ENCODE peak calls at places on chromosomes 16 and 17, in five cellular contexts. One of them, this sample, is unnamed.

GRCh38 chr17:81641825-81642489 is 5.0 kb downstream of the TSPAN10 start:
- DNase-seq in stimulated activated CD8-positive, alpha-beta memory T cell treated with anti-CD3 and anti-CD28 coated beads, Interleukin-15, amount 100 ng/mL, for 1 hour: no peak
- DNase-seq in HEK293T: no peak
- DNase-seq in heart right ventricle: no peak
- DNase-seq in Ammon's horn: no peak
- DNase-seq in this sample: peak

GRCh38 chr16:19377864-19378263 is 39.8 kb upstream of the TMC5 start:
- DNase-seq in heart right ventricle: no peak
- DNase-seq in Ammon's horn: no peak
- DNase-seq in HEK293T: no peak
- DNase-seq in stimulated activated CD8-positive, alpha-beta memory T cell treated with anti-CD3 and anti-CD28 coated beads, Interleukin-15, amount 100 ng/mL, for 1 hour: no peak
- DNase-seq in this sample: no peak

GRCh38 chr16:19210175-19210924 is 42.3 kb downstream of the SYT17 start:
- DNase-seq in Ammon's horn: peak
- DNase-seq in HEK293T: no peak
- DNase-seq in stimulated activated CD8-positive, alpha-beta memory T cell treated with anti-CD3 and anti-CD28 coated beads, Interleukin-15, amount 100 ng/mL, for 1 hour: no peak
- DNase-seq in heart right ventricle: no peak
- DNase-seq in this sample: no peak

GRCh38 chr16:84919267-84919666 is 92.1 kb downstream of the ZDHHC7 start:
- DNase-seq in HEK293T: no peak
- DNase-seq in Ammon's horn: no peak
- DNase-seq in stimulated activated CD8-positive, alpha-beta memory T cell treated with anti-CD3 and anti-CD28 coated beads, Interleukin-15, amount 100 ng/mL, for 1 hour: no peak
- DNase-seq in heart right ventricle: no peak
- DNase-seq in this sample: no peak

GRCh38 chr16:72201387-72201786 is 29.4 kb upstream of the PMFBP1 start:
- DNase-seq in HEK293T: no peak
- DNase-seq in stimulated activated CD8-positive, alpha-beta memory T cell treated with anti-CD3 and anti-CD28 coated beads, Interleukin-15, amount 100 ng/mL, for 1 hour: no peak
- DNase-seq in heart right ventricle: no peak
- DNase-seq in Ammon's horn: no peak
- DNase-seq in this sample: no peak

GRCh38 chr17:62093188-62094155 is 28.4 kb upstream of the MED13 start:
- DNase-seq in Ammon's horn: peak
- DNase-seq in heart right ventricle: no peak
- DNase-seq in HEK293T: no peak
- DNase-seq in stimulated activated CD8-positive, alpha-beta memory T cell treated with anti-CD3 and anti-CD28 coated beads, Interleukin-15, amount 100 ng/mL, for 1 hour: no peak
- DNase-seq in this sample: peak

GRCh38 chr16:27102701-27103575 is 36.2 kb downstream of the C16orf82 start:
- DNase-seq in heart right ventricle: no peak
- DNase-seq in HEK293T: no peak
- DNase-seq in stimulated activated CD8-positive, alpha-beta memory T cell treated with anti-CD3 and anti-CD28 coated beads, Interleukin-15, amount 100 ng/mL, for 1 hour: no peak
- DNase-seq in Ammon's horn: no peak
- DNase-seq in this sample: no peak

GRCh38 chr16:70576431-70577255 is 53.0 kb downstream of the SF3B3 start:
- DNase-seq in heart right ventricle: no peak
- DNase-seq in stimulated activated CD8-positive, alpha-beta memory T cell treated with anti-CD3 and anti-CD28 coated beads, Interleukin-15, amount 100 ng/mL, for 1 hour: no peak
- DNase-seq in Ammon's horn: no peak
- DNase-seq in HEK293T: no peak
- DNase-seq in this sample: peak

GRCh38 chr17:55774834-55775233 is 24.0 kb downstream of the PCTP start:
- DNase-seq in Ammon's horn: peak
- DNase-seq in HEK293T: no peak
- DNase-seq in heart right ventricle: no peak
- DNase-seq in stimulated activated CD8-positive, alpha-beta memory T cell treated with anti-CD3 and anti-CD28 coated beads, Interleukin-15, amount 100 ng/mL, for 1 hour: no peak
- DNase-seq in this sample: peak

GRCh38 chr16:872436-873242 is 72.1 kb upstream of the GNG13 start:
- DNase-seq in stimulated activated CD8-positive, alpha-beta memory T cell treated with anti-CD3 and anti-CD28 coated beads, Interleukin-15, amount 100 ng/mL, for 1 hour: no peak
- DNase-seq in Ammon's horn: no peak
- DNase-seq in HEK293T: no peak
- DNase-seq in heart right ventricle: peak
- DNase-seq in this sample: no peak

GRCh38 chr17:70365098-70365583 is 195.8 kb downstream of the KCNJ2 start:
- DNase-seq in heart right ventricle: no peak
- DNase-seq in Ammon's horn: peak
- DNase-seq in HEK293T: no peak
- DNase-seq in stimulated activated CD8-positive, alpha-beta memory T cell treated with anti-CD3 and anti-CD28 coated beads, Interleukin-15, amount 100 ng/mL, for 1 hour: no peak
- DNase-seq in this sample: no peak

GRCh38 chr17:29835438-29836351 is 94.3 kb downstream of the SSH2 start:
- DNase-seq in HEK293T: no peak
- DNase-seq in heart right ventricle: no peak
- DNase-seq in Ammon's horn: no peak
- DNase-seq in stimulated activated CD8-positive, alpha-beta memory T cell treated with anti-CD3 and anti-CD28 coated beads, Interleukin-15, amount 100 ng/mL, for 1 hour: no peak
- DNase-seq in this sample: peak

GRCh38 chr17:32298721-32299578 is 33.3 kb downstream of the RHBDL3 start:
- DNase-seq in stimulated activated CD8-positive, alpha-beta memory T cell treated with anti-CD3 and anti-CD28 coated beads, Interleukin-15, amount 100 ng/mL, for 1 hour: no peak
- DNase-seq in HEK293T: peak
- DNase-seq in heart right ventricle: no peak
- DNase-seq in Ammon's horn: no peak
- DNase-seq in this sample: no peak

GRCh38 chr16:66580605-66581209 is 1.4 kb downstream of the CMTM2 start:
- DNase-seq in heart right ventricle: no peak
- DNase-seq in Ammon's horn: no peak
- DNase-seq in HEK293T: peak
- DNase-seq in stimulated activated CD8-positive, alpha-beta memory T cell treated with anti-CD3 and anti-CD28 coated beads, Interleukin-15, amount 100 ng/mL, for 1 hour: no peak
- DNase-seq in this sample: peak

GRCh38 chr16:57977418-57978069 is 6.6 kb upstream of the CNGB1 start:
- DNase-seq in stimulated activated CD8-positive, alpha-beta memory T cell treated with anti-CD3 and anti-CD28 coated beads, Interleukin-15, amount 100 ng/mL, for 1 hour: no peak
- DNase-seq in Ammon's horn: no peak
- DNase-seq in HEK293T: no peak
- DNase-seq in heart right ventricle: no peak
- DNase-seq in this sample: no peak

GRCh38 chr17:79842656-79843474 is 3.6 kb upstream of the CBX4 start:
- DNase-seq in stimulated activated CD8-positive, alpha-beta memory T cell treated with anti-CD3 and anti-CD28 coated beads, Interleukin-15, amount 100 ng/mL, for 1 hour: no peak
- DNase-seq in Ammon's horn: no peak
- DNase-seq in heart right ventricle: no peak
- DNase-seq in HEK293T: no peak
- DNase-seq in this sample: no peak

GRCh38 chr17:44733753-44734152 is 25.0 kb upstream of the ADAM11 start:
- DNase-seq in heart right ventricle: no peak
- DNase-seq in Ammon's horn: peak
- DNase-seq in HEK293T: peak
- DNase-seq in stimulated activated CD8-positive, alpha-beta memory T cell treated with anti-CD3 and anti-CD28 coated beads, Interleukin-15, amount 100 ng/mL, for 1 hour: no peak
- DNase-seq in this sample: no peak

GRCh38 chr17:38907930-38908675 is 17.3 kb upstream of the LASP1NB start:
- DNase-seq in HEK293T: no peak
- DNase-seq in heart right ventricle: no peak
- DNase-seq in Ammon's horn: no peak
- DNase-seq in stimulated activated CD8-positive, alpha-beta memory T cell treated with anti-CD3 and anti-CD28 coated beads, Interleukin-15, amount 100 ng/mL, for 1 hour: no peak
- DNase-seq in this sample: no peak

GRCh38 chr16:62077998-62078397 is 41.8 kb upstream of the CDH8 start:
- DNase-seq in HEK293T: peak
- DNase-seq in heart right ventricle: no peak
- DNase-seq in stimulated activated CD8-positive, alpha-beta memory T cell treated with anti-CD3 and anti-CD28 coated beads, Interleukin-15, amount 100 ng/mL, for 1 hour: no peak
- DNase-seq in Ammon's horn: peak
- DNase-seq in this sample: peak

GRCh38 chr16:84318091-84318975 is 23.7 kb downstream of the WFDC1 start:
- DNase-seq in heart right ventricle: no peak
- DNase-seq in Ammon's horn: no peak
- DNase-seq in HEK293T: no peak
- DNase-seq in stimulated activated CD8-positive, alpha-beta memory T cell treated with anti-CD3 and anti-CD28 coated beads, Interleukin-15, amount 100 ng/mL, for 1 hour: no peak
- DNase-seq in this sample: no peak

GRCh38 chr16:80804451-80805383 is at the start of gene CDYL2:
- DNase-seq in Ammon's horn: no peak
- DNase-seq in stimulated activated CD8-positive, alpha-beta memory T cell treated with anti-CD3 and anti-CD28 coated beads, Interleukin-15, amount 100 ng/mL, for 1 hour: no peak
- DNase-seq in heart right ventricle: peak
- DNase-seq in HEK293T: peak
- DNase-seq in this sample: no peak

GRCh38 chr16:74718741-74719610 is 18.3 kb upstream of the MLKL start:
- DNase-seq in heart right ventricle: no peak
- DNase-seq in HEK293T: no peak
- DNase-seq in stimulated activated CD8-positive, alpha-beta memory T cell treated with anti-CD3 and anti-CD28 coated beads, Interleukin-15, amount 100 ng/mL, for 1 hour: no peak
- DNase-seq in Ammon's horn: no peak
- DNase-seq in this sample: no peak

GRCh38 chr16:89020068-89020924 is 43.3 kb upstream of the CBFA2T3 start:
- DNase-seq in HEK293T: no peak
- DNase-seq in stimulated activated CD8-positive, alpha-beta memory T cell treated with anti-CD3 and anti-CD28 coated beads, Interleukin-15, amount 100 ng/mL, for 1 hour: no peak
- DNase-seq in Ammon's horn: no peak
- DNase-seq in heart right ventricle: no peak
- DNase-seq in this sample: no peak

GRCh38 chr17:73759324-73760185 is 115.3 kb upstream of the SDK2 start:
- DNase-seq in heart right ventricle: no peak
- DNase-seq in stimulated activated CD8-positive, alpha-beta memory T cell treated with anti-CD3 and anti-CD28 coated beads, Interleukin-15, amount 100 ng/mL, for 1 hour: no peak
- DNase-seq in Ammon's horn: no peak
- DNase-seq in HEK293T: no peak
- DNase-seq in this sample: no peak

GRCh38 chr16:68936729-68937631 is 93.6 kb downstream of the TANGO6 start:
- DNase-seq in HEK293T: no peak
- DNase-seq in heart right ventricle: no peak
- DNase-seq in stimulated activated CD8-positive, alpha-beta memory T cell treated with anti-CD3 and anti-CD28 coated beads, Interleukin-15, amount 100 ng/mL, for 1 hour: no peak
- DNase-seq in Ammon's horn: no peak
- DNase-seq in this sample: no peak

GRCh38 chr16:23155445-23156049 is 6.3 kb upstream of the USP31 start:
- DNase-seq in heart right ventricle: no peak
- DNase-seq in HEK293T: peak
- DNase-seq in stimulated activated CD8-positive, alpha-beta memory T cell treated with anti-CD3 and anti-CD28 coated beads, Interleukin-15, amount 100 ng/mL, for 1 hour: no peak
- DNase-seq in Ammon's horn: no peak
- DNase-seq in this sample: no peak

GRCh38 chr17:39979865-39980401 is 674 bp upstream of the PSMD3 start:
- DNase-seq in heart right ventricle: no peak
- DNase-seq in HEK293T: no peak
- DNase-seq in Ammon's horn: peak
- DNase-seq in stimulated activated CD8-positive, alpha-beta memory T cell treated with anti-CD3 and anti-CD28 coated beads, Interleukin-15, amount 100 ng/mL, for 1 hour: no peak
- DNase-seq in this sample: no peak

GRCh38 chr16:10338426-10338825 is 47.4 kb upstream of the ATF7IP2 start:
- DNase-seq in Ammon's horn: peak
- DNase-seq in stimulated activated CD8-positive, alpha-beta memory T cell treated with anti-CD3 and anti-CD28 coated beads, Interleukin-15, amount 100 ng/mL, for 1 hour: no peak
- DNase-seq in heart right ventricle: peak
- DNase-seq in HEK293T: no peak
- DNase-seq in this sample: no peak

GRCh38 chr16:85306071-85306792 is 194.0 kb upstream of the CIBAR2 start:
- DNase-seq in HEK293T: no peak
- DNase-seq in heart right ventricle: peak
- DNase-seq in stimulated activated CD8-positive, alpha-beta memory T cell treated with anti-CD3 and anti-CD28 coated beads, Interleukin-15, amount 100 ng/mL, for 1 hour: peak
- DNase-seq in Ammon's horn: peak
- DNase-seq in this sample: peak

GRCh38 chr16:71440669-71441347 is 1.0 kb downstream of the TLE7 start:
- DNase-seq in HEK293T: peak
- DNase-seq in heart right ventricle: no peak
- DNase-seq in Ammon's horn: no peak
- DNase-seq in stimulated activated CD8-positive, alpha-beta memory T cell treated with anti-CD3 and anti-CD28 coated beads, Interleukin-15, amount 100 ng/mL, for 1 hour: no peak
- DNase-seq in this sample: no peak

GRCh38 chr17:19709841-19710240 is 6.5 kb downstream of the SLC47A2 start:
- DNase-seq in stimulated activated CD8-positive, alpha-beta memory T cell treated with anti-CD3 and anti-CD28 coated beads, Interleukin-15, amount 100 ng/mL, for 1 hour: no peak
- DNase-seq in HEK293T: no peak
- DNase-seq in heart right ventricle: no peak
- DNase-seq in Ammon's horn: no peak
- DNase-seq in this sample: no peak

GRCh38 chr16:87608400-87608985 is 6.2 kb downstream of the JPH3 start:
- DNase-seq in stimulated activated CD8-positive, alpha-beta memory T cell treated with anti-CD3 and anti-CD28 coated beads, Interleukin-15, amount 100 ng/mL, for 1 hour: peak
- DNase-seq in HEK293T: peak
- DNase-seq in heart right ventricle: peak
- DNase-seq in Ammon's horn: no peak
- DNase-seq in this sample: peak